ENCODE peak calls at places on chromosomes 6 and 20, in ten cellular contexts. S is HepG2; T is GM23248; U is dermis blood vessel endothelial cell; X is substantia nigra; I is neural crest cell; L is activated CD4-positive, alpha-beta memory T cell treated with anti-CD3 and anti-CD28 coated beads, Interleukin-2, amount 10 ng/mL, durations not matched to agents 7 days and 5 days; O is heart right ventricle; Y is body of pancreas; M is psoas muscle. R is an unnamed sample.

GRCh38 chr20:17612287-17612974 is 42.6 kb downstream of the DSTN start:
- DNase-seq in U (peak; percentile 30), X (no peak), O (no peak), L (peak; percentile 60), T (peak; percentile 80), S (peak; percentile 39), Y (peak; percentile 46), I (no peak), M (no peak), R (peak; percentile 70)

GRCh38 chr6:52929321-52930164 is 20.0 kb upstream of the GSTA3 start:
- DNase-seq in O (no peak), S (peak; percentile 43), T (peak; percentile 98), I (no peak), U (peak; percentile 69), M (no peak), X (no peak), L (no peak), Y (peak; percentile 61), R (peak; percentile 76)

GRCh38 chr6:2729921-2730320 is 20.8 kb downstream of the MYLK4 start:
- DNase-seq in O (no peak), M (no peak), I (no peak), X (no peak), Y (no peak), S (no peak), L (no peak), U (no peak), T (no peak), R (no peak)

GRCh38 chr6:30322527-30323501 is 3.9 kb upstream of the TRIM39 start:
- DNase-seq in X (no peak), M (peak; percentile 39), T (peak; percentile 61), Y (no peak), S (no peak), O (no peak), U (no peak), L (no peak), I (no peak), R (peak; percentile 56)

GRCh38 chr6:93721386-93722048 is 302.2 kb upstream of the EPHA7 start:
- DNase-seq in M (no peak), U (no peak), O (no peak), I (no peak), T (peak; percentile 49), Y (no peak), L (no peak), S (peak; percentile 1), X (no peak), R (peak; percentile 5)

GRCh38 chr6:157688960-157689599 is 134.0 kb upstream of the SNX9 start:
- DNase-seq in I (no peak), T (peak; percentile 24), L (no peak), O (no peak), S (no peak), Y (no peak), M (no peak), X (no peak), U (peak; percentile 30), R (peak; percentile 46)

GRCh38 chr6:159941286-159942113 is 27.4 kb upstream of the IGF2R start:
- DNase-seq in Y (no peak), S (peak; percentile 46), U (peak; percentile 36), I (no peak), X (no peak), T (peak; percentile 54), M (no peak), L (peak; percentile 47), O (no peak), R (peak; percentile 60)

GRCh38 chr20:57620999-57621398 is 773 bp upstream of the ZBP1 start:
- DNase-seq in U (no peak), L (no peak), S (no peak), X (no peak), M (no peak), I (no peak), O (no peak), Y (no peak), T (no peak), R (no peak)

GRCh38 chr6:33718713-33719112 is 7.2 kb upstream of the UQCC2 start:
- DNase-seq in T (no peak), U (no peak), M (no peak), L (no peak), X (no peak), O (no peak), S (no peak), I (no peak), Y (no peak), R (no peak)

GRCh38 chr20:17971571-17972013 is 2.8 kb downstream of the MGME1 start:
- DNase-seq in O (no peak), X (no peak), L (no peak), Y (no peak), T (peak; percentile 50), M (no peak), I (no peak), U (peak; percentile 89), S (peak; percentile 80), R (peak; percentile 38)

GRCh38 chr20:50450961-50451752 is 59.0 kb upstream of the PTPN1 start:
- DNase-seq in S (peak; percentile 68), L (no peak), U (no peak), I (no peak), Y (no peak), O (no peak), T (peak; percentile 73), X (no peak), M (peak; percentile 41), R (peak; percentile 55)

GRCh38 chr6:24660100-24660499 is 6.6 kb downstream of the TDP2 start:
- DNase-seq in U (no peak), S (no peak), O (no peak), Y (no peak), I (no peak), X (no peak), M (no peak), L (no peak), T (peak; percentile 3), R (no peak)

GRCh38 chr6:155549028-155549798 is 93.6 kb upstream of the NOX3 start:
- DNase-seq in Y (no peak), I (no peak), M (no peak), S (no peak), L (no peak), O (no peak), U (no peak), T (no peak), X (no peak), R (no peak)

GRCh38 chr6:41770381-41771057 is 9.2 kb downstream of the FRS3 start:
- DNase-seq in U (no peak), I (no peak), Y (no peak), S (no peak), O (no peak), L (no peak), M (no peak), X (no peak), T (no peak), R (no peak)

GRCh38 chr6:152368761-152369624 is 268.2 kb downstream of the SYNE1 start:
- DNase-seq in U (no peak), S (no peak), Y (peak; percentile 75), L (no peak), O (peak; percentile 59), X (no peak), M (peak; percentile 65), T (no peak), I (no peak), R (no peak)

GRCh38 chr6:127952831-127953230 is 52.0 kb upstream of the THEMIS start:
- DNase-seq in U (no peak), M (no peak), O (no peak), Y (no peak), S (no peak), I (no peak), T (peak; percentile 34), L (no peak), X (no peak), R (no peak)

GRCh38 chr6:85436408-85436807 is 13.5 kb upstream of the NT5E start:
- DNase-seq in I (no peak), Y (no peak), O (no peak), S (no peak), U (no peak), M (no peak), X (no peak), T (peak; percentile 67), L (no peak), R (peak; percentile 88)

GRCh38 chr6:154848580-154848979 is 115.4 kb downstream of the SCAF8 start:
- DNase-seq in T (no peak), O (no peak), X (no peak), Y (no peak), L (no peak), I (no peak), S (no peak), U (peak; percentile 68), M (no peak), R (no peak)

GRCh38 chr20:36086767-36087166 is 67.8 kb upstream of the EPB41L1 start:
- DNase-seq in I (no peak), S (no peak), U (no peak), M (no peak), O (no peak), Y (no peak), T (no peak), X (no peak), L (no peak), R (no peak)

GRCh38 chr6:126657556-126658129 is 317.7 kb downstream of the CENPW start:
- DNase-seq in X (no peak), T (peak; percentile 73), S (peak; percentile 20), U (peak; percentile 56), Y (no peak), I (no peak), M (no peak), L (no peak), O (no peak), R (peak; percentile 51)

GRCh38 chr20:64106435-64106961 is 867 bp downstream of the NPBWR2 start:
- DNase-seq in M (peak; percentile 8), T (no peak), U (no peak), Y (peak; percentile 4), O (no peak), L (no peak), X (no peak), I (no peak), S (no peak), R (no peak)

GRCh38 chr20:25407311-25408169 is at the start of gene GINS1:
- DNase-seq in L (peak; percentile 86), U (peak; percentile 92), M (peak; percentile 71), X (no peak), I (peak; percentile 95), Y (peak; percentile 86), O (peak; percentile 83), T (peak; percentile 86), S (peak; percentile 95), R (peak; percentile 82)

R was measured in fibroblast of gingiva.